ENCODE peak calls at places on chromosomes 2 and 18, in seven cellular contexts. One of them, this sample, is unnamed.
A peak's percentile ranks its signal among the peaks of the same experiment; 100 is the strongest.

GRCh38 chr2:183024701-183025100 is 13.6 kb downstream of the NCKAP1 start:
- DNase-seq in SK-N-SH: no peak
- DNase-seq in OCI-LY7: no peak
- DNase-seq in PC-3: no peak
- DNase-seq in GM23248: peak; percentile 42
- DNase-seq in HCT116: no peak
- DNase-seq in MM.1S: no peak
- DNase-seq in this sample: no peak

GRCh38 chr2:64354857-64355680 is 98.9 kb upstream of the LGALSL start:
- DNase-seq in SK-N-SH: no peak
- DNase-seq in OCI-LY7: no peak
- DNase-seq in PC-3: peak; percentile 90
- DNase-seq in GM23248: peak; percentile 91
- DNase-seq in HCT116: no peak
- DNase-seq in MM.1S: no peak
- DNase-seq in this sample: no peak

GRCh38 chr2:65129276-65129612 is 662 bp downstream of the RAB1A start:
- DNase-seq in SK-N-SH: no peak
- DNase-seq in OCI-LY7: peak; percentile 40
- DNase-seq in PC-3: no peak
- DNase-seq in GM23248: peak; percentile 48
- DNase-seq in HCT116: no peak
- DNase-seq in MM.1S: no peak
- DNase-seq in this sample: no peak

GRCh38 chr18:48997985-48998831 is 47.4 kb upstream of the SMAD7 start:
- DNase-seq in SK-N-SH: peak; percentile 72
- DNase-seq in OCI-LY7: no peak
- DNase-seq in PC-3: peak; percentile 84
- DNase-seq in GM23248: peak; percentile 99
- DNase-seq in HCT116: peak; percentile 91
- DNase-seq in MM.1S: no peak
- DNase-seq in this sample: peak; percentile 44

GRCh38 chr2:178194600-178195389 is 483 bp downstream of the OSBPL6 start:
- DNase-seq in SK-N-SH: peak; percentile 79
- DNase-seq in OCI-LY7: no peak
- DNase-seq in PC-3: peak; percentile 58
- DNase-seq in GM23248: peak; percentile 86
- DNase-seq in HCT116: no peak
- DNase-seq in MM.1S: peak; percentile 15
- DNase-seq in this sample: peak; percentile 77

GRCh38 chr2:25692737-25693445 is 19.5 kb upstream of the DTNB start:
- DNase-seq in SK-N-SH: no peak
- DNase-seq in OCI-LY7: no peak
- DNase-seq in PC-3: peak; percentile 31
- DNase-seq in GM23248: no peak
- DNase-seq in HCT116: no peak
- DNase-seq in MM.1S: no peak
- DNase-seq in this sample: no peak

GRCh38 chr2:46815121-46815802 is 100.3 kb downstream of the MCFD2 start:
- DNase-seq in SK-N-SH: no peak
- DNase-seq in OCI-LY7: no peak
- DNase-seq in PC-3: no peak
- DNase-seq in GM23248: no peak
- DNase-seq in HCT116: no peak
- DNase-seq in MM.1S: no peak
- DNase-seq in this sample: no peak

GRCh38 chr2:28152585-28153284 is 239.9 kb upstream of the FOSL2 start:
- DNase-seq in SK-N-SH: no peak
- DNase-seq in OCI-LY7: no peak
- DNase-seq in PC-3: no peak
- DNase-seq in GM23248: peak; percentile 70
- DNase-seq in HCT116: no peak
- DNase-seq in MM.1S: no peak
- DNase-seq in this sample: no peak

GRCh38 chr2:8477511-8478132 is 204.2 kb upstream of the ID2 start:
- DNase-seq in SK-N-SH: no peak
- DNase-seq in OCI-LY7: peak; percentile 94
- DNase-seq in PC-3: peak; percentile 30
- DNase-seq in GM23248: no peak
- DNase-seq in HCT116: no peak
- DNase-seq in MM.1S: peak; percentile 87
- DNase-seq in this sample: no peak

GRCh38 chr2:235935773-235936172 is 232.4 kb downstream of the GBX2 start:
- DNase-seq in SK-N-SH: no peak
- DNase-seq in OCI-LY7: no peak
- DNase-seq in PC-3: no peak
- DNase-seq in GM23248: no peak
- DNase-seq in HCT116: no peak
- DNase-seq in MM.1S: no peak
- DNase-seq in this sample: no peak

GRCh38 chr2:111117666-111118454 is 2.9 kb upstream of the BCL2L11 start:
- DNase-seq in SK-N-SH: no peak
- DNase-seq in OCI-LY7: no peak
- DNase-seq in PC-3: no peak
- DNase-seq in GM23248: peak; percentile 74
- DNase-seq in HCT116: no peak
- DNase-seq in MM.1S: peak; percentile 10
- DNase-seq in this sample: peak; percentile 63

GRCh38 chr2:55311444-55311870 is 42.4 kb upstream of the MTIF2 start:
- DNase-seq in SK-N-SH: no peak
- DNase-seq in OCI-LY7: peak; percentile 8
- DNase-seq in PC-3: peak; percentile 71
- DNase-seq in GM23248: peak; percentile 84
- DNase-seq in HCT116: no peak
- DNase-seq in MM.1S: no peak
- DNase-seq in this sample: no peak

GRCh38 chr2:240565267-240566202 is 2.7 kb upstream of the RNPEPL1 start:
- DNase-seq in SK-N-SH: peak; percentile 36
- DNase-seq in OCI-LY7: peak; percentile 80
- DNase-seq in PC-3: peak; percentile 76
- DNase-seq in GM23248: peak; percentile 86
- DNase-seq in HCT116: peak; percentile 87
- DNase-seq in MM.1S: peak; percentile 89
- DNase-seq in this sample: no peak

GRCh38 chr2:111642576-111643327 is 241.2 kb downstream of the ANAPC1 start:
- DNase-seq in SK-N-SH: no peak
- DNase-seq in OCI-LY7: peak; percentile 38
- DNase-seq in PC-3: no peak
- DNase-seq in GM23248: no peak
- DNase-seq in HCT116: no peak
- DNase-seq in MM.1S: no peak
- DNase-seq in this sample: no peak

DNA sequence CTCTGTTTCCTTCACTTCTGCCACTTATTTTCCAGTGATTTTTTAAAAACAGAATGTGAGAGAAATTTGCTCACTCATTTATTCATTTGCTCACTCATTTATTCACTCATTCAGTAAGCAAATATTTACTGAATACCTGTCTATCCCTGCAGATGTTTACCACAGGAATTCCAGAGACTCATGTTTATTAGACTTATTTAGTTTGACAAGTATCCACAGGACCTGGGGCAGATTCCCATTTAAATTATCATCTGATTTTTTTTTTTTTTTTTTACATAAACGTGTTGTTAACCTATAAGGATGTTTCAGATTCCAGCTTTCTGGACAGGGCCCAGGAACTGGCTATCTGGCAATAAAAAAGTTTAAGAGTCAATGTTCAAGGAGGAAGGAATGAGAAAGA is 175.1 kb upstream of the ERBB4 start:
- DNase-seq in SK-N-SH: no peak
- DNase-seq in OCI-LY7: no peak
- DNase-seq in PC-3: peak; percentile 57
- DNase-seq in GM23248: no peak
- DNase-seq in HCT116: no peak
- DNase-seq in MM.1S: no peak
- DNase-seq in this sample: no peak
- TF ChIP-seq EZH2phosphoT487 in SK-N-SH: no peak
- TF ChIP-seq EZH2phosphoT487 in OCI-LY7: no peak
- TF ChIP-seq EZH2phosphoT487 in PC-3: no peak
- TF ChIP-seq EZH2phosphoT487 in GM23248: no peak
- TF ChIP-seq EZH2phosphoT487 in HCT116: no peak
- TF ChIP-seq EZH2phosphoT487 in MM.1S: no peak
- TF ChIP-seq EZH2phosphoT487 in this sample: no peak

GRCh38 chr2:95261602-95262001 is 12.6 kb upstream of the PROM2 start:
- DNase-seq in SK-N-SH: no peak
- DNase-seq in OCI-LY7: no peak
- DNase-seq in PC-3: no peak
- DNase-seq in GM23248: no peak
- DNase-seq in HCT116: no peak
- DNase-seq in MM.1S: no peak
- DNase-seq in this sample: no peak
- H3K9me3 ChIP-seq in SK-N-SH: no peaks in the 10 kb centered on the region
- H3K9me3 ChIP-seq in OCI-LY7: no peaks in the 10 kb centered on the region
- H3K9me3 ChIP-seq in PC-3: no peaks in the 10 kb centered on the region
- H3K9me3 ChIP-seq in GM23248: no peaks in the 10 kb centered on the region
- H3K9me3 ChIP-seq in HCT116: no peaks in the 10 kb centered on the region
- H3K9me3 ChIP-seq in MM.1S: no peaks in the 10 kb centered on the region
- H3K9me3 ChIP-seq in this sample: no peaks in the 10 kb centered on the region

GRCh38 chr2:239546541-239546940 is 145.7 kb upstream of the HDAC4 start:
- DNase-seq in SK-N-SH: no peak
- DNase-seq in OCI-LY7: no peak
- DNase-seq in PC-3: no peak
- DNase-seq in GM23248: no peak
- DNase-seq in HCT116: no peak
- DNase-seq in MM.1S: no peak
- DNase-seq in this sample: no peak
- H2AFZ ChIP-seq in SK-N-SH: no peak overlapping the region
- H2AFZ ChIP-seq in OCI-LY7: no peak overlapping the region
- H2AFZ ChIP-seq in PC-3: no peak overlapping the region
- H2AFZ ChIP-seq in GM23248: no peak overlapping the region
- H2AFZ ChIP-seq in HCT116: no peak overlapping the region
- H2AFZ ChIP-seq in MM.1S: no peak overlapping the region
- H2AFZ ChIP-seq in this sample: no peak overlapping the region

DNA sequence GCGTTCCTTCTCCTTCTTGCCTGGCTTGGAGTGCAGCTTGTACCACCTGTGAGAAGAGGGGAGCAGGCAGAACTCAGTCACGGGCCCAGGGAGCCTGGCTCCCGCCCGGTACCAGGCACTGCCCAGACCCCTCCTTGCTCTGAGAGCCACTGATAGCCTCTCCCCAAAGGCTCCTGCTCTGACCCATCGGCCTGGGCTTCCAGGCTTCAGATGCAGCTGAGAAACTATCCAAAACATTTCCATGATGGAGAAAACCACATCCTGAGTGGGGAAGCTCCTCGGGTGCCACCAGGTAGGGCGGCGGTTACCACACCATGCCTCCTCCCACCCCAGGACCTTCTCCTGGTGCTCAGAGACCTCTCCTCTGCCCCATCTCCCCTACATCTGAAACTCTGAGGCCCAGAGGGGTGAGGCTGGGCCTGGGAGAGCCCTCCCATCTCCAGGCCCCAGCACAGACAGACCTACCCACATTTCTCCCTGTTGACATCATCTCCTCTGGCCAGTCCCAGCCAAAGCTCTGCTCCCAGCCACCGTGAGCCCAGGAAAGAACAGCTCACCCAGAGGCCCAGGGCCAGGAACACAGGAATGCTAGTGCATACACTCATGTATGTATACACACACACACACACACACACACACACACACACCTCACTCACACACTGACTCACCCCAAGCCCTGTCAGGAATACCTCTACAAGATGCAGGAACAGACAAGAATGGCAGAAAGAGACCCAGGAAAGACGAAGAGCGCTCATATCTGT is 17.9 kb upstream of the SFXN5 start:
- DNase-seq in SK-N-SH: no peak
- DNase-seq in OCI-LY7: no peak
- DNase-seq in PC-3: peak; percentile 95
- DNase-seq in GM23248: peak; percentile 98
- DNase-seq in HCT116: peak; percentile 27
- DNase-seq in MM.1S: no peak
- DNase-seq in this sample: no peak
- TF ChIP-seq EZH2phosphoT487 in SK-N-SH: no peak
- TF ChIP-seq EZH2phosphoT487 in OCI-LY7: no peak
- TF ChIP-seq EZH2phosphoT487 in PC-3: no peak
- TF ChIP-seq EZH2phosphoT487 in GM23248: no peak
- TF ChIP-seq EZH2phosphoT487 in HCT116: no peak
- TF ChIP-seq EZH2phosphoT487 in MM.1S: no peak
- TF ChIP-seq EZH2phosphoT487 in this sample: no peak

GRCh38 chr18:76476665-76477561 is 18.1 kb downstream of the ZNF516 start:
- DNase-seq in SK-N-SH: no peak
- DNase-seq in OCI-LY7: no peak
- DNase-seq in PC-3: peak; percentile 70
- DNase-seq in GM23248: peak; percentile 91
- DNase-seq in HCT116: no peak
- DNase-seq in MM.1S: no peak
- DNase-seq in this sample: no peak
- H3K9me3 ChIP-seq in SK-N-SH: no peaks in the 10 kb centered on the region
- H3K9me3 ChIP-seq in OCI-LY7: no peaks in the 10 kb centered on the region
- H3K9me3 ChIP-seq in PC-3: no peaks in the 10 kb centered on the region
- H3K9me3 ChIP-seq in GM23248: no peaks in the 10 kb centered on the region
- H3K9me3 ChIP-seq in HCT116: no peaks in the 10 kb centered on the region
- H3K9me3 ChIP-seq in MM.1S: no peaks in the 10 kb centered on the region
- H3K9me3 ChIP-seq in this sample: no peaks in the 10 kb centered on the region

GRCh38 chr2:5064687-5065086 is 627.5 kb upstream of the SOX11 start:
- DNase-seq in SK-N-SH: no peak
- DNase-seq in OCI-LY7: no peak
- DNase-seq in PC-3: no peak
- DNase-seq in GM23248: no peak
- DNase-seq in HCT116: no peak
- DNase-seq in MM.1S: no peak
- DNase-seq in this sample: no peak
- H2AFZ ChIP-seq in SK-N-SH: no peak overlapping the region
- H2AFZ ChIP-seq in OCI-LY7: no peak overlapping the region
- H2AFZ ChIP-seq in PC-3: no peak overlapping the region
- H2AFZ ChIP-seq in GM23248: no peak overlapping the region
- H2AFZ ChIP-seq in HCT116: no peak overlapping the region
- H2AFZ ChIP-seq in MM.1S: no peak overlapping the region
- H2AFZ ChIP-seq in this sample: peak overlapping the region; percentile 92

DNA sequence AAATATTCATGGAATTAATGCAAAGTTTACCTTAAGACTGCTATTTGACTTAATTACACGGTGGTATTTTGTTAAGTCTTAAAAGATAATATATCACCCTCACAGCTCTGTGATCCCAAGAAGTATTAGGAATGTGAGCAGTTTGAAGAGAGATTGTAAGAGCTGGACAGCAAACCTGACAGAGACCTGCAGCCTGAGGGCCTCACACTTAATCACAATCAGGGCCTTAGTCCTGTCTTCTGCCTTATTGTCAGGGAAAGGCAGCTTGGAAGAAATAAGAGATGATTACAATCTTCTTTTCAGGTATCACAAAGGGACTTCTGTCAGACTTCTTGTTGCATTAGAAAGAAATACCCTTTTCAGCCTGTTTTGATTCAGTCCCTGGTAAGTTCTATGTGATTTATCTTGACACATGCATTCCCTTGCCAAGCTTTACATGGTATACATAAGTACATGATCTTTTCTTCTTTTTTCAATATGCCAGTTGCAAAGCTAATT is 1433.8 kb upstream of the SLC39A10 start:
- DNase-seq in SK-N-SH: no peak
- DNase-seq in OCI-LY7: no peak
- DNase-seq in PC-3: no peak
- DNase-seq in GM23248: no peak
- DNase-seq in HCT116: no peak
- DNase-seq in MM.1S: no peak
- DNase-seq in this sample: peak; percentile 14
- TF ChIP-seq EZH2phosphoT487 in SK-N-SH: no peak
- TF ChIP-seq EZH2phosphoT487 in OCI-LY7: no peak
- TF ChIP-seq EZH2phosphoT487 in PC-3: no peak
- TF ChIP-seq EZH2phosphoT487 in GM23248: no peak
- TF ChIP-seq EZH2phosphoT487 in HCT116: no peak
- TF ChIP-seq EZH2phosphoT487 in MM.1S: no peak
- TF ChIP-seq EZH2phosphoT487 in this sample: no peak

GRCh38 chr2:128039535-128039934 is 11.7 kb upstream of the SAP130 start:
- DNase-seq in SK-N-SH: no peak
- DNase-seq in OCI-LY7: no peak
- DNase-seq in PC-3: no peak
- DNase-seq in GM23248: no peak
- DNase-seq in HCT116: no peak
- DNase-seq in MM.1S: no peak
- DNase-seq in this sample: no peak
- H3K9me3 ChIP-seq in SK-N-SH: peaks cover 23% of the 10 kb centered on the region
- H3K9me3 ChIP-seq in OCI-LY7: peaks cover 17% of the 10 kb centered on the region
- H3K9me3 ChIP-seq in PC-3: peaks cover 47% of the 10 kb centered on the region
- H3K9me3 ChIP-seq in GM23248: no peaks in the 10 kb centered on the region
- H3K9me3 ChIP-seq in HCT116: peaks cover 34% of the 10 kb centered on the region
- H3K9me3 ChIP-seq in MM.1S: no peaks in the 10 kb centered on the region
- H3K9me3 ChIP-seq in this sample: no peaks in the 10 kb centered on the region

This sample was measured in neural progenitor cell.